ENCODE peak calls at places on chromosomes 5 and 9, in six cellular contexts. One of them, this sample, is unnamed.

GRCh38 chr5:90093931-90094485 is 315.5 kb downstream of the CETN3 start:
- DNase-seq in stimulated activated CD4-positive, alpha-beta T cell treated with anti-CD3 and anti-CD28 coated beads, Interleukin-4, amount 100 ng/mL, for 24 hours: no peak
- DNase-seq in GM20000: no peak
- DNase-seq in cardiac muscle cell: peak; percentile 63
- DNase-seq in GM12865: no peak
- DNase-seq in NCI-H1092 treated with DMSO at 0.1 percent for 48 hours: no peak
- DNase-seq in this sample: no peak

GRCh38 chr5:161847896-161848510 is at the start of gene GABRA1:
- DNase-seq in stimulated activated CD4-positive, alpha-beta T cell treated with anti-CD3 and anti-CD28 coated beads, Interleukin-4, amount 100 ng/mL, for 24 hours: no peak
- DNase-seq in GM20000: no peak
- DNase-seq in cardiac muscle cell: peak; percentile 3
- DNase-seq in GM12865: no peak
- DNase-seq in NCI-H1092 treated with DMSO at 0.1 percent for 48 hours: no peak
- DNase-seq in this sample: peak; percentile 43

GRCh38 chr5:107422494-107422893 is 248.2 kb downstream of the EFNA5 start:
- DNase-seq in stimulated activated CD4-positive, alpha-beta T cell treated with anti-CD3 and anti-CD28 coated beads, Interleukin-4, amount 100 ng/mL, for 24 hours: no peak
- DNase-seq in GM20000: no peak
- DNase-seq in cardiac muscle cell: no peak
- DNase-seq in GM12865: peak; percentile 30
- DNase-seq in NCI-H1092 treated with DMSO at 0.1 percent for 48 hours: no peak
- DNase-seq in this sample: no peak

GRCh38 chr5:151123897-151124751 is 33.5 kb downstream of the ANXA6 start:
- DNase-seq in stimulated activated CD4-positive, alpha-beta T cell treated with anti-CD3 and anti-CD28 coated beads, Interleukin-4, amount 100 ng/mL, for 24 hours: peak; percentile 48
- DNase-seq in GM20000: peak; percentile 82
- DNase-seq in cardiac muscle cell: peak; percentile 22
- DNase-seq in GM12865: peak; percentile 91
- DNase-seq in NCI-H1092 treated with DMSO at 0.1 percent for 48 hours: peak; percentile 47
- DNase-seq in this sample: no peak

GRCh38 chr5:65774346-65774745 is 52.3 kb downstream of the NLN start:
- DNase-seq in stimulated activated CD4-positive, alpha-beta T cell treated with anti-CD3 and anti-CD28 coated beads, Interleukin-4, amount 100 ng/mL, for 24 hours: peak; percentile 24
- DNase-seq in GM20000: peak; percentile 25
- DNase-seq in cardiac muscle cell: peak; percentile 73
- DNase-seq in GM12865: peak; percentile 6
- DNase-seq in NCI-H1092 treated with DMSO at 0.1 percent for 48 hours: no peak
- DNase-seq in this sample: no peak

GRCh38 chr5:28766565-28767158 is 1728.3 kb upstream of the CDH9 start:
- DNase-seq in stimulated activated CD4-positive, alpha-beta T cell treated with anti-CD3 and anti-CD28 coated beads, Interleukin-4, amount 100 ng/mL, for 24 hours: no peak
- DNase-seq in GM20000: no peak
- DNase-seq in cardiac muscle cell: peak; percentile 67
- DNase-seq in GM12865: peak; percentile 19
- DNase-seq in NCI-H1092 treated with DMSO at 0.1 percent for 48 hours: peak; percentile 71
- DNase-seq in this sample: peak; percentile 62

GRCh38 chr5:80668016-80668969 is 13.5 kb upstream of the DHFR start:
- DNase-seq in stimulated activated CD4-positive, alpha-beta T cell treated with anti-CD3 and anti-CD28 coated beads, Interleukin-4, amount 100 ng/mL, for 24 hours: no peak
- DNase-seq in GM20000: peak; percentile 30
- DNase-seq in cardiac muscle cell: no peak
- DNase-seq in GM12865: peak; percentile 77
- DNase-seq in NCI-H1092 treated with DMSO at 0.1 percent for 48 hours: no peak
- DNase-seq in this sample: no peak

GRCh38 chr9:17137576-17137975 is 2.7 kb downstream of the CNTLN start:
- DNase-seq in stimulated activated CD4-positive, alpha-beta T cell treated with anti-CD3 and anti-CD28 coated beads, Interleukin-4, amount 100 ng/mL, for 24 hours: no peak
- DNase-seq in GM20000: no peak
- DNase-seq in cardiac muscle cell: peak; percentile 29
- DNase-seq in GM12865: no peak
- DNase-seq in NCI-H1092 treated with DMSO at 0.1 percent for 48 hours: no peak
- DNase-seq in this sample: no peak

GRCh38 chr9:112112941-112113399 is 62.1 kb downstream of the SUSD1 start:
- DNase-seq in stimulated activated CD4-positive, alpha-beta T cell treated with anti-CD3 and anti-CD28 coated beads, Interleukin-4, amount 100 ng/mL, for 24 hours: peak; percentile 12
- DNase-seq in GM20000: peak; percentile 26
- DNase-seq in cardiac muscle cell: peak; percentile 26
- DNase-seq in GM12865: peak; percentile 38
- DNase-seq in NCI-H1092 treated with DMSO at 0.1 percent for 48 hours: no peak
- DNase-seq in this sample: no peak

GRCh38 chr5:174413520-174414314 is 310.7 kb upstream of the MSX2 start:
- DNase-seq in stimulated activated CD4-positive, alpha-beta T cell treated with anti-CD3 and anti-CD28 coated beads, Interleukin-4, amount 100 ng/mL, for 24 hours: no peak
- DNase-seq in GM20000: no peak
- DNase-seq in cardiac muscle cell: peak; percentile 64
- DNase-seq in GM12865: no peak
- DNase-seq in NCI-H1092 treated with DMSO at 0.1 percent for 48 hours: no peak
- DNase-seq in this sample: no peak

GRCh38 chr5:141756196-141756595 is 74.2 kb upstream of the ARAP3 start:
- DNase-seq in stimulated activated CD4-positive, alpha-beta T cell treated with anti-CD3 and anti-CD28 coated beads, Interleukin-4, amount 100 ng/mL, for 24 hours: no peak
- DNase-seq in GM20000: no peak
- DNase-seq in cardiac muscle cell: no peak
- DNase-seq in GM12865: no peak
- DNase-seq in NCI-H1092 treated with DMSO at 0.1 percent for 48 hours: no peak
- DNase-seq in this sample: peak; percentile 50

GRCh38 chr5:11524188-11524587 is 380.1 kb downstream of the CTNND2 start:
- DNase-seq in stimulated activated CD4-positive, alpha-beta T cell treated with anti-CD3 and anti-CD28 coated beads, Interleukin-4, amount 100 ng/mL, for 24 hours: no peak
- DNase-seq in GM20000: no peak
- DNase-seq in cardiac muscle cell: no peak
- DNase-seq in GM12865: no peak
- DNase-seq in NCI-H1092 treated with DMSO at 0.1 percent for 48 hours: no peak
- DNase-seq in this sample: peak; percentile 81

GRCh38 chr9:131080589-131080988 is 15.7 kb upstream of the AIF1L start:
- DNase-seq in stimulated activated CD4-positive, alpha-beta T cell treated with anti-CD3 and anti-CD28 coated beads, Interleukin-4, amount 100 ng/mL, for 24 hours: no peak
- DNase-seq in GM20000: no peak
- DNase-seq in cardiac muscle cell: no peak
- DNase-seq in GM12865: no peak
- DNase-seq in NCI-H1092 treated with DMSO at 0.1 percent for 48 hours: no peak
- DNase-seq in this sample: no peak

GRCh38 chr5:59178482-59178881 is 595.6 kb downstream of the RAB3C start:
- DNase-seq in stimulated activated CD4-positive, alpha-beta T cell treated with anti-CD3 and anti-CD28 coated beads, Interleukin-4, amount 100 ng/mL, for 24 hours: no peak
- DNase-seq in GM20000: no peak
- DNase-seq in cardiac muscle cell: no peak
- DNase-seq in GM12865: peak; percentile 20
- DNase-seq in NCI-H1092 treated with DMSO at 0.1 percent for 48 hours: no peak
- DNase-seq in this sample: no peak

GRCh38 chr5:135651156-135651555 is 72.4 kb upstream of the CXCL14 start:
- DNase-seq in stimulated activated CD4-positive, alpha-beta T cell treated with anti-CD3 and anti-CD28 coated beads, Interleukin-4, amount 100 ng/mL, for 24 hours: no peak
- DNase-seq in GM20000: no peak
- DNase-seq in cardiac muscle cell: peak; percentile 5
- DNase-seq in GM12865: no peak
- DNase-seq in NCI-H1092 treated with DMSO at 0.1 percent for 48 hours: no peak
- DNase-seq in this sample: no peak

GRCh38 chr5:112594060-112594850 is 143.4 kb upstream of the APC start:
- DNase-seq in stimulated activated CD4-positive, alpha-beta T cell treated with anti-CD3 and anti-CD28 coated beads, Interleukin-4, amount 100 ng/mL, for 24 hours: no peak
- DNase-seq in GM20000: no peak
- DNase-seq in cardiac muscle cell: no peak
- DNase-seq in GM12865: no peak
- DNase-seq in NCI-H1092 treated with DMSO at 0.1 percent for 48 hours: peak; percentile 63
- DNase-seq in this sample: peak; percentile 83

GRCh38 chr9:125332527-125332926 is 70.9 kb downstream of the GAPVD1 start:
- DNase-seq in stimulated activated CD4-positive, alpha-beta T cell treated with anti-CD3 and anti-CD28 coated beads, Interleukin-4, amount 100 ng/mL, for 24 hours: peak; percentile 37
- DNase-seq in GM20000: peak; percentile 63
- DNase-seq in cardiac muscle cell: no peak
- DNase-seq in GM12865: peak; percentile 83
- DNase-seq in NCI-H1092 treated with DMSO at 0.1 percent for 48 hours: no peak
- DNase-seq in this sample: no peak

GRCh38 chr5:122972877-122973276 is 63.6 kb downstream of the PPIC start:
- DNase-seq in stimulated activated CD4-positive, alpha-beta T cell treated with anti-CD3 and anti-CD28 coated beads, Interleukin-4, amount 100 ng/mL, for 24 hours: no peak
- DNase-seq in GM20000: no peak
- DNase-seq in cardiac muscle cell: no peak
- DNase-seq in GM12865: no peak
- DNase-seq in NCI-H1092 treated with DMSO at 0.1 percent for 48 hours: no peak
- DNase-seq in this sample: no peak

GRCh38 chr5:132064140-132064539 is 3.7 kb downstream of the IL3 start:
- DNase-seq in stimulated activated CD4-positive, alpha-beta T cell treated with anti-CD3 and anti-CD28 coated beads, Interleukin-4, amount 100 ng/mL, for 24 hours: no peak
- DNase-seq in GM20000: no peak
- DNase-seq in cardiac muscle cell: no peak
- DNase-seq in GM12865: no peak
- DNase-seq in NCI-H1092 treated with DMSO at 0.1 percent for 48 hours: no peak
- DNase-seq in this sample: no peak

GRCh38 chr5:154858972-154859950 is 834 bp downstream of the CNOT8 start:
- DNase-seq in stimulated activated CD4-positive, alpha-beta T cell treated with anti-CD3 and anti-CD28 coated beads, Interleukin-4, amount 100 ng/mL, for 24 hours: peak; percentile 12
- DNase-seq in GM20000: no peak
- DNase-seq in cardiac muscle cell: peak; percentile 9
- DNase-seq in GM12865: peak; percentile 56
- DNase-seq in NCI-H1092 treated with DMSO at 0.1 percent for 48 hours: no peak
- DNase-seq in this sample: no peak

GRCh38 chr9:426976-427375 is 212.3 kb downstream of the DOCK8 start:
- DNase-seq in stimulated activated CD4-positive, alpha-beta T cell treated with anti-CD3 and anti-CD28 coated beads, Interleukin-4, amount 100 ng/mL, for 24 hours: no peak
- DNase-seq in GM20000: no peak
- DNase-seq in cardiac muscle cell: no peak
- DNase-seq in GM12865: no peak
- DNase-seq in NCI-H1092 treated with DMSO at 0.1 percent for 48 hours: no peak
- DNase-seq in this sample: no peak

GRCh38 chr9:99463144-99463543 is 241.1 kb downstream of the SEC61B start:
- DNase-seq in stimulated activated CD4-positive, alpha-beta T cell treated with anti-CD3 and anti-CD28 coated beads, Interleukin-4, amount 100 ng/mL, for 24 hours: no peak
- DNase-seq in GM20000: no peak
- DNase-seq in cardiac muscle cell: no peak
- DNase-seq in GM12865: no peak
- DNase-seq in NCI-H1092 treated with DMSO at 0.1 percent for 48 hours: no peak
- DNase-seq in this sample: no peak

GRCh38 chr5:127941646-127942045 is 141.9 kb upstream of the SLC12A2 start:
- DNase-seq in stimulated activated CD4-positive, alpha-beta T cell treated with anti-CD3 and anti-CD28 coated beads, Interleukin-4, amount 100 ng/mL, for 24 hours: no peak
- DNase-seq in GM20000: no peak
- DNase-seq in cardiac muscle cell: peak; percentile 22
- DNase-seq in GM12865: no peak
- DNase-seq in NCI-H1092 treated with DMSO at 0.1 percent for 48 hours: peak; percentile 14
- DNase-seq in this sample: peak; percentile 76

GRCh38 chr5:113163328-113163727 is 186.7 kb downstream of the DCP2 start:
- DNase-seq in stimulated activated CD4-positive, alpha-beta T cell treated with anti-CD3 and anti-CD28 coated beads, Interleukin-4, amount 100 ng/mL, for 24 hours: no peak
- DNase-seq in GM20000: no peak
- DNase-seq in cardiac muscle cell: peak; percentile 41
- DNase-seq in GM12865: no peak
- DNase-seq in NCI-H1092 treated with DMSO at 0.1 percent for 48 hours: no peak
- DNase-seq in this sample: no peak

GRCh38 chr5:65334077-65334476 is 147.6 kb downstream of the ADAMTS6 start:
- DNase-seq in stimulated activated CD4-positive, alpha-beta T cell treated with anti-CD3 and anti-CD28 coated beads, Interleukin-4, amount 100 ng/mL, for 24 hours: no peak
- DNase-seq in GM20000: no peak
- DNase-seq in cardiac muscle cell: no peak
- DNase-seq in GM12865: peak; percentile 2
- DNase-seq in NCI-H1092 treated with DMSO at 0.1 percent for 48 hours: peak; percentile 53
- DNase-seq in this sample: no peak